ENCODE peak calls at places on chromosome 6, in six cellular contexts. X, J, M, B, F and Z are unnamed samples.

GRCh38 chr6:106739387-106739786 is 110.0 kb downstream of the QRSL1 start:
- DNase-seq in X (peak), J (no peak), M (no peak), B (no peak), F (no peak), Z (no peak)

GRCh38 chr6:33692078-33692759 is 19.3 kb downstream of the UQCC2 start:
- DNase-seq in X (no peak), J (no peak), M (peak), B (peak), F (no peak), Z (no peak)

GRCh38 chr6:10413850-10414765 is 766 bp downstream of the TFAP2A start:
- DNase-seq in X (no peak), J (no peak), M (peak), B (peak), F (no peak), Z (no peak)

GRCh38 chr6:137044366-137045220 is at the start of gene IL20RA:
- DNase-seq in X (peak), J (no peak), M (peak), B (peak), F (peak), Z (no peak)

GRCh38 chr6:143155681-143156080 is 95.0 kb downstream of the AIG1 start:
- DNase-seq in X (no peak), J (no peak), M (no peak), B (no peak), F (no peak), Z (no peak)

GRCh38 chr6:80608881-80609280 is 502.4 kb downstream of the BCKDHB start:
- DNase-seq in X (no peak), J (no peak), M (peak), B (no peak), F (no peak), Z (no peak)

GRCh38 chr6:52136934-52137467 is 49.2 kb upstream of the IL17A start:
- DNase-seq in X (no peak), J (no peak), M (no peak), B (peak), F (no peak), Z (no peak)

GRCh38 chr6:131936156-131936555 is 15.0 kb downstream of the CCN2 start:
- DNase-seq in X (no peak), J (no peak), M (no peak), B (no peak), F (no peak), Z (no peak)

GRCh38 chr6:7246401-7247178 is 66.4 kb downstream of the SSR1 start:
- DNase-seq in X (no peak), J (no peak), M (no peak), B (peak), F (no peak), Z (no peak)